ENCODE peak calls at places on chromosomes 13 and 19, in five cellular contexts. One of them, this sample, is unnamed. For H3K27me3, the result is how much of the 10 kb centered on the place peaks cover.

GRCh38 chr19:23392706-23393105 is 2.6 kb downstream of the ZNF91 start:
- DNase-seq in CD4-positive, CD25-positive, alpha-beta regulatory T cell: no peak
- DNase-seq in HCT116: no peak
- DNase-seq in tibial nerve: no peak
- DNase-seq in brain microvascular endothelial cell: no peak
- DNase-seq in this sample: no peak

GRCh38 chr13:40503966-40504591 is 162.4 kb downstream of the FOXO1 start:
- DNase-seq in CD4-positive, CD25-positive, alpha-beta regulatory T cell: no peak
- DNase-seq in HCT116: no peak
- DNase-seq in tibial nerve: no peak
- DNase-seq in brain microvascular endothelial cell: peak
- DNase-seq in this sample: no peak

GRCh38 chr13:93260591-93260990 is 34.0 kb downstream of the GPC6 start:
- DNase-seq in CD4-positive, CD25-positive, alpha-beta regulatory T cell: no peak
- DNase-seq in HCT116: no peak
- DNase-seq in tibial nerve: no peak
- DNase-seq in brain microvascular endothelial cell: no peak
- DNase-seq in this sample: no peak

GRCh38 chr13:114048463-114048862 is 74.6 kb upstream of the C13orf46 start:
- DNase-seq in CD4-positive, CD25-positive, alpha-beta regulatory T cell: no peak
- DNase-seq in HCT116: no peak
- DNase-seq in tibial nerve: no peak
- DNase-seq in brain microvascular endothelial cell: no peak
- DNase-seq in this sample: no peak

GRCh38 chr19:32104465-32105235 is 240.8 kb upstream of the ZNF507 start:
- DNase-seq in CD4-positive, CD25-positive, alpha-beta regulatory T cell: no peak
- DNase-seq in HCT116: no peak
- DNase-seq in tibial nerve: no peak
- DNase-seq in brain microvascular endothelial cell: no peak
- DNase-seq in this sample: no peak

GRCh38 chr13:99153219-99153618 is 47.4 kb upstream of the UBAC2 start:
- DNase-seq in CD4-positive, CD25-positive, alpha-beta regulatory T cell: no peak
- DNase-seq in HCT116: no peak
- DNase-seq in tibial nerve: no peak
- DNase-seq in brain microvascular endothelial cell: no peak
- DNase-seq in this sample: no peak

GRCh38 chr13:23771966-23772365 is 117.2 kb downstream of the MIPEP start:
- DNase-seq in CD4-positive, CD25-positive, alpha-beta regulatory T cell: no peak
- DNase-seq in HCT116: no peak
- DNase-seq in tibial nerve: no peak
- DNase-seq in brain microvascular endothelial cell: no peak
- DNase-seq in this sample: no peak

GRCh38 chr19:2529473-2529918 is 53.6 kb downstream of the GADD45B start:
- DNase-seq in CD4-positive, CD25-positive, alpha-beta regulatory T cell: no peak
- DNase-seq in HCT116: peak
- DNase-seq in tibial nerve: no peak
- DNase-seq in brain microvascular endothelial cell: peak
- DNase-seq in this sample: no peak

GRCh38 chr19:40358773-40359172 is 10.3 kb downstream of the PLD3 start:
- DNase-seq in CD4-positive, CD25-positive, alpha-beta regulatory T cell: no peak
- DNase-seq in HCT116: no peak
- DNase-seq in tibial nerve: no peak
- DNase-seq in brain microvascular endothelial cell: no peak
- DNase-seq in this sample: no peak

GRCh38 chr13:57470491-57470890 is 161.1 kb upstream of the PCDH17 start:
- DNase-seq in CD4-positive, CD25-positive, alpha-beta regulatory T cell: no peak
- DNase-seq in HCT116: no peak
- DNase-seq in tibial nerve: no peak
- DNase-seq in brain microvascular endothelial cell: no peak
- DNase-seq in this sample: no peak

GRCh38 chr13:99205621-99206220 is 5.1 kb downstream of the UBAC2 start:
- DNase-seq in CD4-positive, CD25-positive, alpha-beta regulatory T cell: no peak
- DNase-seq in HCT116: no peak
- DNase-seq in tibial nerve: no peak
- DNase-seq in brain microvascular endothelial cell: no peak
- DNase-seq in this sample: no peak

GRCh38 chr13:41495044-41495443 is 37.7 kb downstream of the RGCC start:
- DNase-seq in CD4-positive, CD25-positive, alpha-beta regulatory T cell: no peak
- DNase-seq in HCT116: no peak
- DNase-seq in tibial nerve: no peak
- DNase-seq in brain microvascular endothelial cell: no peak
- DNase-seq in this sample: no peak

GRCh38 chr13:98751397-98752110 is 918 bp downstream of the SLC15A1 start:
- DNase-seq in CD4-positive, CD25-positive, alpha-beta regulatory T cell: no peak
- DNase-seq in HCT116: no peak
- DNase-seq in tibial nerve: no peak
- DNase-seq in brain microvascular endothelial cell: no peak
- DNase-seq in this sample: no peak

GRCh38 chr19:2097330-2098327 is 914 bp downstream of the IZUMO4 start:
- DNase-seq in CD4-positive, CD25-positive, alpha-beta regulatory T cell: peak
- DNase-seq in HCT116: no peak
- DNase-seq in tibial nerve: no peak
- DNase-seq in brain microvascular endothelial cell: no peak
- DNase-seq in this sample: no peak

GRCh38 chr13:25733696-25734435 is 317.9 kb downstream of the SHISA2 start:
- DNase-seq in CD4-positive, CD25-positive, alpha-beta regulatory T cell: no peak
- DNase-seq in HCT116: no peak
- DNase-seq in tibial nerve: no peak
- DNase-seq in brain microvascular endothelial cell: no peak
- DNase-seq in this sample: no peak

GRCh38 chr13:97600438-97601080 is 166.6 kb downstream of the RAP2A start:
- DNase-seq in CD4-positive, CD25-positive, alpha-beta regulatory T cell: no peak
- DNase-seq in HCT116: no peak
- DNase-seq in tibial nerve: no peak
- DNase-seq in brain microvascular endothelial cell: peak
- DNase-seq in this sample: peak

GRCh38 chr19:20247016-20247683 is 80.1 kb downstream of the ZNF486 start:
- DNase-seq in CD4-positive, CD25-positive, alpha-beta regulatory T cell: peak
- DNase-seq in HCT116: no peak
- DNase-seq in tibial nerve: no peak
- DNase-seq in brain microvascular endothelial cell: no peak
- DNase-seq in this sample: no peak

GRCh38 chr19:29528350-29528945 is 2.7 kb downstream of the VSTM2B start:
- DNase-seq in CD4-positive, CD25-positive, alpha-beta regulatory T cell: peak
- DNase-seq in HCT116: peak
- DNase-seq in tibial nerve: no peak
- DNase-seq in brain microvascular endothelial cell: peak
- DNase-seq in this sample: peak

GRCh38 chr19:17076539-17076919 is 952 bp downstream of the MYO9B start:
- DNase-seq in CD4-positive, CD25-positive, alpha-beta regulatory T cell: peak
- DNase-seq in HCT116: no peak
- DNase-seq in tibial nerve: no peak
- DNase-seq in brain microvascular endothelial cell: no peak
- DNase-seq in this sample: no peak

GRCh38 chr13:74129500-74130144 is 4.6 kb downstream of the KLF12 start:
- DNase-seq in CD4-positive, CD25-positive, alpha-beta regulatory T cell: peak
- DNase-seq in HCT116: no peak
- DNase-seq in tibial nerve: no peak
- DNase-seq in brain microvascular endothelial cell: no peak
- DNase-seq in this sample: no peak

GRCh38 chr19:18392417-18392816 is 5.0 kb downstream of the LRRC25 start:
- DNase-seq in CD4-positive, CD25-positive, alpha-beta regulatory T cell: no peak
- DNase-seq in HCT116: no peak
- DNase-seq in tibial nerve: peak
- DNase-seq in brain microvascular endothelial cell: no peak
- DNase-seq in this sample: no peak

GRCh38 chr13:62250501-62251175 is 835.0 kb upstream of the PCDH20 start:
- DNase-seq in CD4-positive, CD25-positive, alpha-beta regulatory T cell: no peak
- DNase-seq in HCT116: no peak
- DNase-seq in tibial nerve: no peak
- DNase-seq in brain microvascular endothelial cell: no peak
- DNase-seq in this sample: no peak

GRCh38 chr19:34220472-34221063 is 33.8 kb upstream of the GARRE1 start:
- DNase-seq in CD4-positive, CD25-positive, alpha-beta regulatory T cell: peak
- DNase-seq in HCT116: peak
- DNase-seq in tibial nerve: peak
- DNase-seq in brain microvascular endothelial cell: peak
- DNase-seq in this sample: peak

GRCh38 chr13:29513002-29513980 is 82.2 kb downstream of the SLC7A1 start:
- DNase-seq in CD4-positive, CD25-positive, alpha-beta regulatory T cell: no peak
- DNase-seq in HCT116: no peak
- DNase-seq in tibial nerve: no peak
- DNase-seq in brain microvascular endothelial cell: no peak
- DNase-seq in this sample: no peak

GRCh38 chr19:13089139-13089856 is 13.4 kb downstream of the LYL1 start:
- DNase-seq in CD4-positive, CD25-positive, alpha-beta regulatory T cell: no peak
- DNase-seq in HCT116: no peak
- DNase-seq in tibial nerve: no peak
- DNase-seq in brain microvascular endothelial cell: no peak
- DNase-seq in this sample: no peak

DNA sequence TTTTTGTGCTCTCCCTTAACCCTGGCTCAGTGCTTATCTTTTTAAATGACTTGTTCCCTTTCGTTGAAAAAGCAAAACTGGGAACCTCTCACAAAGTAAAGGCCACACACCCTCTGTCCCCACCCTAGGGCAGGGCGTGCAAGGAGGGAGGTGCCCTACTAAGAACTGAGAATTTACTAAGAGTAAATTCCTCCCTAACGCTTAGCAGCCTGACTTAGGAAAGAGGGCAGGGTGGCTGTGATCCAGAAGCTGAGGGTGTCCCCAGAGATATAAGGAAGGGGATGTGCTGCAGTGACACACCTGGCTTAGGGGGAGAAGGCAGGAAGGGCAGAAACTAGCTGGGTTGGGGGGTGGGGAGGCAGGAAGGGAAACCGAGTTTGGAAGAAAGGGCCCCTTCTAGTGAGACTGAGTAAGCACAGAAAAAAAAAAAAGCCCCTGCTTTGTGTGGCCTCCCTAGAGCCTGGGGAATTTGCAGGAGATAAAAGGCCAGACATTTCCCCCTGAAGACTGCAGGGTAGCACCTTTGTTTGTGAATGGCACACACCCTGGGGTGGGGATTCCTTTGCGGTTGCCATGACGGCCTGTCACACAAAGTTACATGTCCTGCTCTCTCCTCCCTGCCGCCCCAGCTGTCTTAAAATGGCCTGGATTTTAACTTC is 435.1 kb downstream of the EFNB2 start:
- DNase-seq in CD4-positive, CD25-positive, alpha-beta regulatory T cell: no peak
- DNase-seq in HCT116: peak
- DNase-seq in tibial nerve: no peak
- DNase-seq in brain microvascular endothelial cell: no peak
- DNase-seq in this sample: no peak
- H3K27ac ChIP-seq in CD4-positive, CD25-positive, alpha-beta regulatory T cell: no peak
- H3K27ac ChIP-seq in HCT116: peak
- H3K27ac ChIP-seq in tibial nerve: no peak
- H3K27ac ChIP-seq in brain microvascular endothelial cell: no peak
- H3K27ac ChIP-seq in this sample: no peak

DNA sequence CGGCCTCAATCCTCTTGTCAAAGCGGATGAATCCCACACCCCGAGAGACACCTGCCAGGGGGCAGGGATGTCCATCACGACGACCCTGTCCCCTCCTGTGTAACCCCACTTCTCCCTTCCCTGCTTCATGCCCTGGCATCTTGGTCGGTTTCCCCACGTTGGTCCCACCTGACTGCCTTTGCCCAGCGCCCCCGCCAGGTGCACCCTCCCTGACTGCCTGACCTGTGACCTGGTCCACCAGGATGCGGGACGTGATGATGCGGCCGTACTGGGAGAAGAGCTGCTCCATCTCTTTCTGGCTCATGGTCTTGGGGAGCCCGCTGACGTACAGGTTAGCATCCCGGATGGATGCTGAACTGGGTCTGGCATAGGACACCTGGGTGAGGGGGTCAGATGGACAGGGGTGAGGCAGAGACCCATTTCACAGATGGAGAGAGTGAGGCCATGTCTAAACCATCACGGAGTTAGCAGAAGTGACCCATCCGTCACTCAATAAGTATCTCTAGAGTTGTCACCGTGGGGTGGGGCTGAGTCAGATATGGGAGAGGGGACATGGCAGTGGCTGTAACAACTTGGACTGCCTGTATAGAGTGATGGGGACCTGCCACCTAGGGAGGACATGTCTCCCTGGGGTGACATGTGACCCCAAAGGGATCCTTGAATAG is 22.5 kb downstream of the ELAVL3 start:
- DNase-seq in CD4-positive, CD25-positive, alpha-beta regulatory T cell: no peak
- DNase-seq in HCT116: no peak
- DNase-seq in tibial nerve: no peak
- DNase-seq in brain microvascular endothelial cell: no peak
- DNase-seq in this sample: no peak
- H3K27me3 ChIP-seq in CD4-positive, CD25-positive, alpha-beta regulatory T cell: under half
- H3K27me3 ChIP-seq in HCT116: under half
- H3K27me3 ChIP-seq in tibial nerve: under half
- H3K27me3 ChIP-seq in brain microvascular endothelial cell: under half
- H3K27me3 ChIP-seq in this sample: under half

DNA sequence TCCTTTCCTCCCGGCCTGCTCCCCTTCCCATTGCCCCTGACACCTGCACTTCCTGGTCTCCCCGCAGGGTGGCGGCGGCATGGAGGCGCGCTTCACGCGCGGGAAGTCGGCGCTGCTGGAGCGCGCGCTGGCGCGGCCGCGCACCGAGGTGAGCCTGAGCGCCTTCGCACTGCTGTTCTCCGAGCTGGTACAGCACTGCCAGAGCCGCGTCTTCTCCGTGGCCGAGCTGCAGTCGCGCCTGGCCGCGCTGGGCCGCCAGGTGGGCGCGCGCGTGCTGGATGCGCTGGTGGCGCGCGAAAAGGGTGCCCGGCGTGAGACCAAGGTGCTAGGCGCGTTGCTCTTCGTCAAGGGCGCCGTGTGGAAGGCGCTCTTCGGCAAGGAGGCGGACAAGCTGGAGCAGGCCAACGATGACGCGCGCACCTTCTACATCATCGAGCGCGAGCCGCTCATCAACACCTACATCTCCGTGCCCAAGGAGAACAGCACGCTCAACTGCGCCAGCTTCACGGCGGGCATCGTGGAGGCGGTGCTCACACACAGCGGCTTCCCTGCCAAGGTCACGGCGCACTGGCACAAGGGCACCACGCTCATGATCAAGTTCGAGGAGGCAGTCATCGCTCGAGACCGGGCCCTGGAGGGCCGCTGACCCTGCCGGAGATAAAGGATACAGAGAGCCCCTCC is 1.7 kb downstream of the TRAPPC5 start:
- DNase-seq in CD4-positive, CD25-positive, alpha-beta regulatory T cell: no peak
- DNase-seq in HCT116: no peak
- DNase-seq in tibial nerve: no peak
- DNase-seq in brain microvascular endothelial cell: no peak
- DNase-seq in this sample: no peak
- H3K4me3 ChIP-seq in CD4-positive, CD25-positive, alpha-beta regulatory T cell: peak
- H3K4me3 ChIP-seq in HCT116: peak
- H3K4me3 ChIP-seq in tibial nerve: no peak
- H3K4me3 ChIP-seq in brain microvascular endothelial cell: peak
- H3K4me3 ChIP-seq in this sample: peak

GRCh38 chr13:43240278-43240677 is 216.9 kb downstream of the DNAJC15 start:
- DNase-seq in CD4-positive, CD25-positive, alpha-beta regulatory T cell: no peak
- DNase-seq in HCT116: no peak
- DNase-seq in tibial nerve: no peak
- DNase-seq in brain microvascular endothelial cell: no peak
- DNase-seq in this sample: no peak

GRCh38 chr13:43242040-43242439 is 218.7 kb downstream of the DNAJC15 start:
- DNase-seq in CD4-positive, CD25-positive, alpha-beta regulatory T cell: no peak
- DNase-seq in HCT116: no peak
- DNase-seq in tibial nerve: no peak
- DNase-seq in brain microvascular endothelial cell: no peak
- DNase-seq in this sample: no peak

GRCh38 chr13:43246382-43246781 is 223.0 kb downstream of the DNAJC15 start:
- DNase-seq in CD4-positive, CD25-positive, alpha-beta regulatory T cell: no peak
- DNase-seq in HCT116: no peak
- DNase-seq in tibial nerve: no peak
- DNase-seq in brain microvascular endothelial cell: no peak
- DNase-seq in this sample: no peak

GRCh38 chr13:43245374-43245964 is 222.1 kb downstream of the DNAJC15 start:
- DNase-seq in CD4-positive, CD25-positive, alpha-beta regulatory T cell: no peak
- DNase-seq in HCT116: no peak
- DNase-seq in tibial nerve: no peak
- DNase-seq in brain microvascular endothelial cell: peak
- DNase-seq in this sample: peak

GRCh38 chr13:43244482-43244881 is 221.1 kb downstream of the DNAJC15 start:
- DNase-seq in CD4-positive, CD25-positive, alpha-beta regulatory T cell: no peak
- DNase-seq in HCT116: no peak
- DNase-seq in tibial nerve: no peak
- DNase-seq in brain microvascular endothelial cell: no peak
- DNase-seq in this sample: no peak
- H3K27ac ChIP-seq in CD4-positive, CD25-positive, alpha-beta regulatory T cell: no peak
- H3K27ac ChIP-seq in HCT116: no peak
- H3K27ac ChIP-seq in tibial nerve: no peak
- H3K27ac ChIP-seq in brain microvascular endothelial cell: no peak
- H3K27ac ChIP-seq in this sample: peak